ENCODE peak calls at places on chromosome 9, in seven cellular contexts. G is Right ventricle myocardium superior, D is brain microvascular endothelial cell, P is lower lobe of right lung, U is RPMI8226, R is nephron progenitor cell, K is NCI-H460. Z is an unnamed sample.

GRCh38 chr9:98921740-98922139 is 22.0 kb upstream of the COL15A1 start:
- DNase-seq in U (no peak), D (no peak), K (no peak), G (no peak), P (no peak), R (no peak), Z (no peak)

GRCh38 chr9:133851693-133852092 is 113.5 kb upstream of the SARDH start:
- DNase-seq in G (no peak), U (no peak), K (no peak), R (no peak), D (no peak), P (no peak), Z (no peak)

GRCh38 chr9:137045294-137046093 is 483 bp downstream of the NPDC1 start:
- DNase-seq in G (peak; percentile 72), R (peak; percentile 61), P (no peak), D (peak; percentile 32), K (no peak), U (peak; percentile 75), Z (no peak)

GRCh38 chr9:249025-249424 is 34.4 kb downstream of the DOCK8 start:
- DNase-seq in G (no peak), P (no peak), R (no peak), U (no peak), D (no peak), K (no peak), Z (no peak)

GRCh38 chr9:113250807-113251206 is 24.6 kb downstream of the CDC26 start:
- DNase-seq in D (no peak), R (no peak), U (no peak), K (no peak), G (no peak), P (no peak), Z (no peak)

GRCh38 chr9:90905079-90905478 is 103.5 kb downstream of the SYK start:
- DNase-seq in K (no peak), R (no peak), U (peak; percentile 80), D (no peak), G (no peak), P (peak; percentile 87), Z (no peak)

GRCh38 chr9:27470291-27470805 is 53.7 kb upstream of the IFNK start:
- DNase-seq in P (no peak), G (no peak), U (no peak), R (peak; percentile 18), D (no peak), K (no peak), Z (no peak)

GRCh38 chr9:104927216-104927911 is 591 bp downstream of the ABCA1 start:
- DNase-seq in P (peak; percentile 50), U (peak; percentile 8), K (no peak), R (peak; percentile 47), G (peak; percentile 61), D (peak; percentile 27), Z (peak; percentile 81)

GRCh38 chr9:99211746-99212145 is 10.0 kb downstream of the ALG2 start:
- DNase-seq in P (no peak), K (no peak), U (no peak), G (no peak), D (no peak), R (no peak), Z (no peak)

GRCh38 chr9:79682076-79682736 is 110.4 kb downstream of the TLE4 start:
- DNase-seq in K (no peak), P (no peak), R (no peak), G (no peak), U (no peak), D (no peak), Z (no peak)

GRCh38 chr9:120758544-120758943 is 34.7 kb downstream of the FBXW2 start:
- DNase-seq in K (no peak), P (no peak), R (no peak), U (no peak), D (no peak), G (no peak), Z (no peak)

GRCh38 chr9:129609486-129610192 is 11.3 kb downstream of the C9orf50 start:
- DNase-seq in R (peak; percentile 51), K (no peak), D (peak; percentile 63), P (peak; percentile 68), U (no peak), G (peak; percentile 67), Z (peak; percentile 85)

GRCh38 chr9:76655121-76655531 is 109.1 kb upstream of the PCA3 start:
- DNase-seq in P (no peak), U (no peak), K (no peak), D (peak; percentile 58), G (no peak), R (no peak), Z (no peak)

GRCh38 chr9:131986576-131986975 is 93.1 kb downstream of the MED27 start:
- DNase-seq in D (no peak), K (no peak), U (no peak), G (no peak), R (no peak), P (no peak), Z (no peak)

GRCh38 chr9:128634651-128635262 is 21.9 kb downstream of the DYNC2I2 start:
- DNase-seq in D (no peak), K (no peak), U (no peak), G (no peak), R (no peak), P (no peak), Z (no peak)

GRCh38 chr9:132590037-132590317 is 7.6 kb downstream of the BARHL1 start:
- DNase-seq in U (no peak), P (no peak), G (no peak), R (no peak), K (no peak), D (no peak), Z (no peak)

GRCh38 chr9:78026416-78026815 is 5.2 kb downstream of the GNAQ start:
- DNase-seq in U (no peak), K (no peak), G (no peak), P (no peak), D (no peak), R (no peak), Z (no peak)

GRCh38 chr9:96304230-96304629 is 2.3 kb upstream of the HSD17B3 start:
- DNase-seq in R (no peak), G (no peak), P (no peak), D (no peak), K (no peak), U (no peak), Z (no peak)

GRCh38 chr9:99998866-99999265 is 92.4 kb downstream of the STX17 start:
- DNase-seq in U (no peak), G (no peak), K (no peak), D (no peak), P (no peak), R (no peak), Z (no peak)

GRCh38 chr9:90665072-90665471 is 22.4 kb upstream of the DIRAS2 start:
- DNase-seq in U (no peak), D (no peak), P (no peak), K (no peak), R (peak; percentile 3), G (no peak), Z (no peak)

GRCh38 chr9:85743290-85744128 is 1.8 kb upstream of the AGTPBP1 start:
- DNase-seq in K (peak; percentile 99), G (peak; percentile 50), P (peak; percentile 80), U (no peak), R (peak; percentile 8), D (peak; percentile 87), Z (peak; percentile 84)

GRCh38 chr9:36598281-36598680 is 25.6 kb downstream of the MELK start:
- DNase-seq in G (no peak), D (no peak), R (no peak), K (no peak), P (no peak), U (no peak), Z (no peak)

GRCh38 chr9:33142531-33142930 is 24.6 kb downstream of the B4GALT1 start:
- DNase-seq in P (no peak), G (no peak), D (no peak), K (no peak), U (no peak), R (no peak), Z (peak; percentile 34)

GRCh38 chr9:109779711-109780452 is at the start of gene PALM2AKAP2:
- DNase-seq in R (peak; percentile 84), G (peak; percentile 86), K (peak; percentile 63), P (peak; percentile 55), U (peak; percentile 12), D (peak; percentile 46), Z (peak; percentile 90)

GRCh38 chr9:33446507-33447403 is 638 bp downstream of the AQP3 start:
- DNase-seq in D (peak; percentile 45), P (peak; percentile 82), G (no peak), U (peak; percentile 53), K (no peak), R (peak; percentile 37), Z (no peak)

GRCh38 chr9:95409650-95410426 is 92.3 kb upstream of the FANCC start:
- DNase-seq in R (no peak), P (no peak), G (no peak), K (peak; percentile 39), D (peak; percentile 19), U (no peak), Z (no peak)

GRCh38 chr9:112037281-112038016 is 137.6 kb downstream of the SUSD1 start:
- DNase-seq in K (no peak), P (no peak), D (peak; percentile 68), G (no peak), U (no peak), R (no peak), Z (no peak)

GRCh38 chr9:2620876-2621677 is 510 bp upstream of the VLDLR start:
- DNase-seq in D (peak; percentile 68), K (peak; percentile 67), U (peak; percentile 15), G (peak; percentile 90), R (peak; percentile 80), P (peak; percentile 87), Z (peak; percentile 90)

GRCh38 chr9:105713260-105713938 is 19.1 kb downstream of the TMEM38B start:
- DNase-seq in G (no peak), R (no peak), U (no peak), P (no peak), D (no peak), K (no peak), Z (no peak)

GRCh38 chr9:107638922-107639321 is 149.4 kb upstream of the KLF4 start:
- DNase-seq in R (peak; percentile 16), G (peak; percentile 70), U (peak; percentile 11), P (peak; percentile 60), K (peak; percentile 82), D (peak; percentile 63), Z (peak; percentile 84)

GRCh38 chr9:125797857-125798399 is 50.8 kb downstream of the PBX3 start:
- DNase-seq in K (no peak), P (no peak), U (no peak), G (no peak), R (no peak), D (no peak), Z (no peak)

GRCh38 chr9:96555567-96556386 is 63.9 kb downstream of the CDC14B start:
- DNase-seq in D (no peak), G (no peak), P (no peak), U (no peak), R (no peak), K (no peak), Z (no peak)

GRCh38 chr9:97904725-97905124 is 17.6 kb downstream of the TRMO start:
- DNase-seq in R (no peak), G (no peak), K (no peak), U (no peak), P (no peak), D (no peak), Z (no peak)

GRCh38 chr9:34929506-34930102 is 28.5 kb upstream of the PHF24 start:
- DNase-seq in D (peak; percentile 10), K (peak; percentile 11), P (no peak), R (peak; percentile 53), G (no peak), U (peak; percentile 40), Z (no peak)

GRCh38 chr9:20297646-20298084 is 324.6 kb downstream of the MLLT3 start:
- DNase-seq in U (no peak), D (peak; percentile 90), G (no peak), K (no peak), P (no peak), R (no peak), Z (no peak)

GRCh38 chr9:88534456-88535225 is at the start of gene NXNL2:
- DNase-seq in K (peak; percentile 74), P (peak; percentile 85), U (no peak), D (peak; percentile 83), R (peak; percentile 92), G (peak; percentile 80), Z (peak; percentile 94)

GRCh38 chr9:109139851-109140250 is 20.1 kb upstream of the TMEM245 start:
- DNase-seq in R (no peak), D (no peak), K (no peak), U (no peak), G (no peak), P (no peak), Z (no peak)

GRCh38 chr9:113624721-113625120 is 161.2 kb downstream of the RGS3 start:
- DNase-seq in G (peak; percentile 66), P (no peak), R (no peak), D (peak; percentile 40), U (no peak), K (no peak), Z (peak; percentile 80)

Z was measured in posterior vena cava.